ENCODE peak calls at places on chromosomes 5 and 9, in four cellular contexts. P is fibroblast of the aortic adventitia, W is GM13976, A is fibroblast of pulmonary artery. H is an unnamed sample.

GRCh38 chr5:17438027-17438426 is 60.0 kb upstream of the TAF11L2 start:
- DNase-seq in P (no peak), W (no peak), A (no peak), H (no peak)

GRCh38 chr5:69498384-69498783 is 5.8 kb downstream of the OCLN start:
- DNase-seq in P (no peak), W (no peak), A (no peak), H (no peak)

GRCh38 chr9:80555782-80556325 is 984.1 kb downstream of the TLE4 start:
- DNase-seq in P (no peak), W (no peak), A (peak), H (no peak)

GRCh38 chr9:116144038-116144437 is 9.6 kb upstream of the PAPPA start:
- DNase-seq in P (peak), W (no peak), A (peak), H (no peak)

GRCh38 chr5:55860268-55860667 is 9.1 kb downstream of the IL31RA start:
- DNase-seq in P (no peak), W (no peak), A (no peak), H (no peak)

GRCh38 chr9:35728041-35728971 is 3.7 kb downstream of the TLN1 start:
- DNase-seq in P (peak), W (peak), A (peak), H (no peak)

GRCh38 chr5:115831163-115831768 is 10.1 kb downstream of the ATG12 start:
- DNase-seq in P (peak), W (peak), A (peak), H (no peak)

GRCh38 chr9:106697390-106697789 is 165.6 kb upstream of the ZNF462 start:
- DNase-seq in P (no peak), W (no peak), A (no peak), H (no peak)

GRCh38 chr5:81424728-81425127 is 30.8 kb upstream of the ACOT12 start:
- DNase-seq in P (peak), W (no peak), A (peak), H (no peak)

GRCh38 chr5:108650997-108651396 is 96.7 kb upstream of the FER start:
- DNase-seq in P (peak), W (no peak), A (peak), H (no peak)

GRCh38 chr5:110896901-110897300 is 158.1 kb downstream of the SLC25A46 start:
- DNase-seq in P (peak), W (no peak), A (peak), H (no peak)

GRCh38 chr9:105055922-105056321 is 128.0 kb upstream of the ABCA1 start:
- DNase-seq in P (peak), W (no peak), A (peak), H (no peak)

GRCh38 chr9:76592105-76593010 is 133.4 kb downstream of the GCNT1 start:
- DNase-seq in P (peak), W (no peak), A (peak), H (no peak)

GRCh38 chr9:32412440-32412839 is 28.0 kb downstream of the ACO1 start:
- DNase-seq in P (no peak), W (no peak), A (no peak), H (no peak)

GRCh38 chr9:122518226-122518625 is 715 bp upstream of the OR1J4 start:
- DNase-seq in P (no peak), W (no peak), A (no peak), H (no peak)

GRCh38 chr5:76851713-76852369 is 2.0 kb downstream of the S100Z start:
- DNase-seq in P (peak), W (no peak), A (no peak), H (no peak)

GRCh38 chr9:25861416-25861815 is 183.2 kb upstream of the TUSC1 start:
- DNase-seq in P (peak), W (no peak), A (peak), H (no peak)

GRCh38 chr9:130265431-130266235 is at the start of gene HMCN2:
- DNase-seq in P (no peak), W (no peak), A (no peak), H (no peak)

GRCh38 chr5:158752656-158752973 is 347.1 kb downstream of the EBF1 start:
- DNase-seq in P (no peak), W (no peak), A (no peak), H (no peak)

GRCh38 chr5:156096259-156096658 is 230.7 kb upstream of the SGCD start:
- DNase-seq in P (no peak), W (no peak), A (no peak), H (no peak)

GRCh38 chr5:30279237-30279636 is 914.2 kb upstream of the CDH6 start:
- DNase-seq in P (peak), W (no peak), A (peak), H (no peak)

GRCh38 chr9:119375892-119376291 is 6.7 kb upstream of the BRINP1 start:
- DNase-seq in P (peak), W (no peak), A (no peak), H (peak)

GRCh38 chr5:175479125-175479881 is 943 bp downstream of the SFXN1 start:
- DNase-seq in P (peak), W (no peak), A (no peak), H (no peak)

GRCh38 chr9:121962421-121962820 is 130.7 kb downstream of the TTLL11 start:
- DNase-seq in P (peak), W (no peak), A (peak), H (no peak)

GRCh38 chr5:110784901-110785300 is 46.1 kb downstream of the SLC25A46 start:
- DNase-seq in P (peak), W (no peak), A (no peak), H (no peak)

GRCh38 chr9:133492061-133493021 is 13.4 kb upstream of the SLC2A6 start:
- DNase-seq in P (no peak), W (no peak), A (no peak), H (no peak)

GRCh38 chr5:61649231-61649630 is 317.2 kb downstream of the ZSWIM6 start:
- DNase-seq in P (no peak), W (no peak), A (no peak), H (no peak)

GRCh38 chr5:153559926-153560325 is 69.5 kb downstream of the GRIA1 start:
- DNase-seq in P (peak), W (no peak), A (peak), H (no peak)

GRCh38 chr5:167785106-167785505 is 506.3 kb upstream of the WWC1 start:
- DNase-seq in P (no peak), W (no peak), A (no peak), H (no peak)

GRCh38 chr9:21392270-21392669 is 7.1 kb upstream of the IFNA2 start:
- DNase-seq in P (no peak), W (no peak), A (peak), H (no peak)

GRCh38 chr5:113330533-113331200 is 104.1 kb downstream of the TSSK1B start:
- DNase-seq in P (peak), W (peak), A (peak), H (no peak)

GRCh38 chr5:59773286-59773685 is 120.2 kb downstream of the PDE4D start:
- DNase-seq in P (no peak), W (no peak), A (no peak), H (no peak)

GRCh38 chr9:135566552-135566951 is 5.0 kb downstream of the PAEP start:
- DNase-seq in P (no peak), W (no peak), A (no peak), H (no peak)

GRCh38 chr5:134099939-134100282 is 14.6 kb upstream of the TCF7 start:
- DNase-seq in P (no peak), W (no peak), A (no peak), H (no peak)

GRCh38 chr5:134103998-134104612 is 10.4 kb upstream of the TCF7 start:
- DNase-seq in P (no peak), W (peak), A (no peak), H (no peak)

GRCh38 chr5:134100283-134101011 is 14.0 kb upstream of the TCF7 start:
- DNase-seq in P (peak), W (peak), A (peak), H (no peak)

GRCh38 chr5:134103397-134103796 is 11.1 kb upstream of the TCF7 start:
- DNase-seq in P (no peak), W (no peak), A (no peak), H (no peak)

DNA sequence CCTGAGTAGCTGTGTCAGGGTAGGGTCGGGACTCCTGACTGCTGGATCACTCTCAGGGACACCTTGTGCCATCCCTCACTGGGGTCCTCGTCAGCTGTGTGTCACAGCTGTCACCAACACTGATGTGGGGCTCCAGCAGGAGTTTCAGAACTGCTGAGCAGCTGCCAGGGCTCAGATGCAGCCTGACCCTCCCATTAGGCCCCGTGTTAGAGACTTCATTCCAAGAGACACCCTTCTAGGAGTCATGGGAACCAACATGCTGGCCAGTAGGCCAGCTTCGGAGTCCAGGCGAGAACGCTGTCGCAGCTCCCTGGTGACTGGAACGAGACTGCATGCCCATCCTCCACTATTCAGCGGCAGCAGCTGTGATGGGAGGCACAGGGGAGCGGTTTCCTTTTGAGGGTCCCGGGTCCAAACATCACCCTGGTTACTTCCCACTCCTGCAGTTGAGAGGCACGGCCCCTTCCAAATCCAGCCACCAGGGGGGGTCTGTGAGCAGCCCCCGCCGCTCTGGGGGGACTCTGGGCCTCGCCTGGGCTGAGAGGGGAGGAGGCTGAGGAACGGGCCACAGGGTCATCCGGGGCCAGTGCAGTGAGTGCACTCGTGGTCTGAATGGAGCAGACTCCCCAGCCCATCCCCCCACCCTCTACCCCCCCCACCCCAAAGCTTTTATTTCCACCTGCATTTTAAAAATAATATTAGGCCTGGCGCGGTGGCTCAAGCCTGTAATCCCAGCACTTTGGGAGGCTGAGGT is 12.6 kb upstream of the TCF7 start:
- DNase-seq in P (peak), W (peak), A (no peak), H (peak)
- TF ChIP-seq CTCF in P (peak), W (peak), A (peak), H (peak)

DNA sequence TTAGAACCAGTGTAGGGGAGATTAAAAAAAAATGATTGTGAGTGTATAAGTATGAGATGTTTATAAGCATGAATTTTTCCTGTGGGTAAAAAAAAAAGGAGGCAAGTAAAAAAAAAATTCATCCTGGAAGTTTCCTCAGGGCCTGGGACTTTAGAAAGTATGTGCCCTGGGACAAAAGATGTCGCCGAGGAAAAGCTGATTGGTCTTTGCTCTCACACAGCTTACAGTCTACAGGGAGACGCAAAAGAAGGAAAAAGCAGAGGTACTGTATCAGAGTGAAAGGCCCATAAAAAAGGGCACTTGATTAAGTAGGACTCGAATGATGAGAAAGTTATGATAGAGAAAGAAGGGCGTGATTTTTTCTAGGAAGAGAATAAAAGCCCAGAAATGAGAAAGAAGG is 501.4 kb upstream of the MEF2C start:
- DNase-seq in P (no peak), W (no peak), A (no peak), H (no peak)
- TF ChIP-seq CTCF in P (no peak), W (no peak), A (no peak), H (no peak)

GRCh38 chr5:96377167-96377566 is 55.9 kb downstream of the PCSK1 start:
- DNase-seq in P (peak), W (no peak), A (no peak), H (no peak)

GRCh38 chr5:96379862-96380261 is 53.2 kb downstream of the PCSK1 start:
- DNase-seq in P (no peak), W (no peak), A (no peak), H (no peak)

GRCh38 chr5:96384353-96384752 is 48.7 kb downstream of the PCSK1 start:
- DNase-seq in P (peak), W (no peak), A (peak), H (no peak)

GRCh38 chr5:96377597-96377996 is 55.5 kb downstream of the PCSK1 start:
- DNase-seq in P (no peak), W (no peak), A (no peak), H (no peak)

GRCh38 chr5:96381526-96381925 is 51.5 kb downstream of the PCSK1 start:
- DNase-seq in P (no peak), W (no peak), A (no peak), H (no peak)
- TF ChIP-seq CTCF in P (no peak), W (no peak), A (no peak), H (no peak)

GRCh38 chr9:38662763-38663593 is 42.6 kb upstream of the ANKRD18A start:
- DNase-seq in P (peak), W (no peak), A (peak), H (no peak)
- TF ChIP-seq CTCF in P (peak), W (no peak), A (peak), H (peak)

H was measured in progenitor cell of endocrine pancreas.